ENCODE peak calls at places on chromosomes 3 and 15, in four cellular contexts. H is choroid plexus epithelial cell, P is HFFc6, A is ascending aorta. V is an unnamed sample.

GRCh38 chr3:73504255-73504654 is 120.5 kb downstream of the PDZRN3 start:
- DNase-seq in H (no peak), P (peak), A (no peak), V (no peak)

GRCh38 chr15:29090617-29091466 is 178.8 kb downstream of the NSMCE3 start:
- DNase-seq in H (peak), P (no peak), A (no peak), V (no peak)

GRCh38 chr3:13018039-13018431 is 55.2 kb downstream of the IQSEC1 start:
- DNase-seq in H (no peak), P (no peak), A (peak), V (no peak)

GRCh38 chr15:42084465-42085235 is 9.7 kb downstream of the PLA2G4D start:
- DNase-seq in H (peak), P (peak), A (peak), V (peak)

GRCh38 chr15:75821946-75822345 is 21.3 kb upstream of the UBE2Q2 start:
- DNase-seq in H (no peak), P (no peak), A (no peak), V (no peak)

GRCh38 chr15:85792872-85793621 is 1.7 kb downstream of the KLHL25 start:
- DNase-seq in H (no peak), P (no peak), A (no peak), V (no peak)

GRCh38 chr3:15616053-15616452 is 14.5 kb downstream of the BTD start:
- DNase-seq in H (peak), P (no peak), A (no peak), V (no peak)

GRCh38 chr3:170429050-170429449 is 10.4 kb downstream of the CLDN11 start:
- DNase-seq in H (peak), P (peak), A (no peak), V (no peak)

GRCh38 chr3:111299070-111299672 is 227.6 kb downstream of the NECTIN3 start:
- DNase-seq in H (peak), P (peak), A (no peak), V (no peak)

GRCh38 chr3:193874512-193874911 is 261.4 kb upstream of the HES1 start:
- DNase-seq in H (no peak), P (no peak), A (no peak), V (no peak)

GRCh38 chr15:68644088-68644904 is 65.5 kb downstream of the CORO2B start:
- DNase-seq in H (peak), P (peak), A (peak), V (no peak)

GRCh38 chr15:60121845-60122244 is 117.7 kb downstream of the FOXB1 start:
- DNase-seq in H (no peak), P (no peak), A (no peak), V (no peak)

GRCh38 chr3:128011140-128011539 is 41.1 kb upstream of the SEC61A1 start:
- DNase-seq in H (peak), P (no peak), A (no peak), V (no peak)

GRCh38 chr3:158768361-158768787 is 33.5 kb upstream of the MFSD1 start:
- DNase-seq in H (peak), P (peak), A (peak), V (no peak)

GRCh38 chr15:48936666-48937065 is 27.1 kb downstream of the SHC4 start:
- DNase-seq in H (peak), P (peak), A (no peak), V (no peak)

GRCh38 chr3:174949523-174949922 is 90.4 kb downstream of the NAALADL2 start:
- DNase-seq in H (peak), P (peak), A (no peak), V (no peak)

GRCh38 chr15:64213646-64214045 is 50.8 kb upstream of the PPIB start:
- DNase-seq in H (no peak), P (no peak), A (no peak), V (no peak)

GRCh38 chr3:94234177-94234788 is 171.4 kb downstream of the NSUN3 start:
- DNase-seq in H (peak), P (peak), A (no peak), V (no peak)

GRCh38 chr15:69451951-69452701 is 492 bp upstream of the RPLP1 start:
- DNase-seq in H (peak), P (peak), A (peak), V (no peak)

GRCh38 chr3:10992017-10992945 is at the start of gene SLC6A1:
- DNase-seq in H (no peak), P (no peak), A (no peak), V (no peak)

GRCh38 chr15:90231028-90232017 is 2.4 kb downstream of the CIB1 start:
- DNase-seq in H (no peak), P (no peak), A (no peak), V (no peak)

GRCh38 chr3:69326821-69327433 is 59.0 kb downstream of the FRMD4B start:
- DNase-seq in H (peak), P (no peak), A (no peak), V (no peak)

GRCh38 chr15:42080585-42081462 is 13.5 kb downstream of the PLA2G4D start:
- DNase-seq in H (peak), P (no peak), A (peak), V (no peak)

GRCh38 chr15:64150236-64150578 is 1.3 kb upstream of the SNX22 start:
- DNase-seq in H (no peak), P (no peak), A (no peak), V (no peak)

GRCh38 chr3:24810881-24811280 is 316.2 kb upstream of the THRB start:
- DNase-seq in H (peak), P (no peak), A (no peak), V (no peak)

DNA sequence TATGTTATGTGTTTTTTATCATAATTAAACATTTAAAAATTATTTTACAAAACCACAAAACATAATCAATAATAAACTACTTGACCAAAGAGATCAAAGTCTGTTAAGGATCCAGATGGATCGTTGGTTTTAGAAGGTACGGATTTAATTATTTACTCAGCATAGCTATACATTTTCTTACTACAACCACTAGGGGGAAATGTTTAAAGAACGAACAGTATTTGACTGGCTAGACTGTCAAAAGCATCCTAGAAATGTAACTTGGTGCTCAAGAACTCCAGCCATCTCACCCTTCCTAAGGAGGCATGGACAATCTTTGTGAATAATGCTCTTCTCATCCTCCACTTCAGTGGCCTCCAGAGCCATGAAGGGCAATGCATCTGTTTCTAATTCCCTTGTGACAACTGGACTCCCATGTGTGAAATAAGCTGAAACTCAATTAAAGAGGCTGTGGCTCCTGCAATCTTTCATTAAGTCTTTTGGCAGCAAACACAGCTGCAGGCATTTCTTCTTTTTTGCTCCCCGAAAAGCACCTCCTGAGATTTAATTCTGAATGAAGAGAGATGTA is 94.7 kb upstream of the TUSC7 start:
- DNase-seq in H (peak), P (no peak), A (no peak), V (no peak)
- TF ChIP-seq CTCF in H (peak), P (peak), A (no peak), V (no peak)

GRCh38 chr15:57634290-57634689 is 42.6 kb downstream of the MYZAP start:
- DNase-seq in H (no peak), P (no peak), A (no peak), V (no peak)

GRCh38 chr15:57637836-57638235 is 46.1 kb downstream of the MYZAP start:
- DNase-seq in H (no peak), P (no peak), A (no peak), V (no peak)

GRCh38 chr15:57631386-57632110 is 39.8 kb downstream of the MYZAP start:
- DNase-seq in H (no peak), P (no peak), A (no peak), V (no peak)

GRCh38 chr15:57639306-57639705 is 47.6 kb downstream of the MYZAP start:
- DNase-seq in H (no peak), P (no peak), A (no peak), V (no peak)

GRCh38 chr15:57635300-57635944 is 43.7 kb downstream of the MYZAP start:
- DNase-seq in H (no peak), P (no peak), A (no peak), V (no peak)
- TF ChIP-seq CTCF in H (no peak), P (no peak), A (peak), V (no peak)

GRCh38 chr3:156793400-156793799 is 32.8 kb upstream of the LEKR1 start:
- DNase-seq in H (no peak), P (no peak), A (no peak), V (no peak)

GRCh38 chr3:156793851-156794250 is 32.3 kb upstream of the LEKR1 start:
- DNase-seq in H (no peak), P (no peak), A (no peak), V (no peak)

GRCh38 chr3:156797368-156797767 is 28.8 kb upstream of the LEKR1 start:
- DNase-seq in H (no peak), P (no peak), A (no peak), V (no peak)

GRCh38 chr3:156792945-156793344 is 33.2 kb upstream of the LEKR1 start:
- DNase-seq in H (peak), P (no peak), A (no peak), V (no peak)

DNA sequence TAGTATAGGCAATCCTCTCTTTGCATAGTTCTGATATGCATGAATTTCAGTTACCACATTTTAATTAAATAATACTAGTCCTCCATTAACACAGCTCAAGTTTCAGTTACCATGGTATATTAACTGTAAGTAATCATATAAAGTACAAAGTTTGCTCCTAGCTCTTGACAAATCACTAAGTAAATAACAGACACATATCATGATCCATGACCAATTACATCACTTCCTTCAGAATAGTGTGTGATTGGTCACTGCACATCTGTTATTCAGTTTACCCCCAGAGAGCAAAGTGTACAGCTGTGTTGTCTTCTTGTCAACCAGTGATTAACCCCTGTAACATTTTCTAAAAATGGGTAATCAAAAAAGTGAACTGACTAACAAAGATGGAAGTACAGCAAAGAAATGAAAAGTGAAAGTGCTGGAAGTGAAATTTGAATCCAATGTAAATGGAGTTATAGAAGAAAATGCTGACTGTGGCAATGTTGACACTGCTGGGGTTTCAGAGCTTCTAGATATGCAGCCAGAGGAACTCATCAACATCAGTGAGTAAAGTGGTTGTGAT is 30.2 kb upstream of the LEKR1 start:
- DNase-seq in H (peak), P (no peak), A (no peak), V (no peak)
- TF ChIP-seq CTCF in H (no peak), P (no peak), A (no peak), V (no peak)

GRCh38 chr3:197959891-197960693 is at the start of gene LMLN:
- DNase-seq in H (peak), P (peak), A (peak), V (peak)
- TF ChIP-seq CTCF in H (no peak), P (peak), A (no peak), V (no peak)

GRCh38 chr15:92898988-92899909 is 875 bp upstream of the CHD2 start:
- DNase-seq in H (no peak), P (no peak), A (no peak), V (no peak)
- TF ChIP-seq CTCF in H (peak), P (peak), A (no peak), V (no peak)

DNA sequence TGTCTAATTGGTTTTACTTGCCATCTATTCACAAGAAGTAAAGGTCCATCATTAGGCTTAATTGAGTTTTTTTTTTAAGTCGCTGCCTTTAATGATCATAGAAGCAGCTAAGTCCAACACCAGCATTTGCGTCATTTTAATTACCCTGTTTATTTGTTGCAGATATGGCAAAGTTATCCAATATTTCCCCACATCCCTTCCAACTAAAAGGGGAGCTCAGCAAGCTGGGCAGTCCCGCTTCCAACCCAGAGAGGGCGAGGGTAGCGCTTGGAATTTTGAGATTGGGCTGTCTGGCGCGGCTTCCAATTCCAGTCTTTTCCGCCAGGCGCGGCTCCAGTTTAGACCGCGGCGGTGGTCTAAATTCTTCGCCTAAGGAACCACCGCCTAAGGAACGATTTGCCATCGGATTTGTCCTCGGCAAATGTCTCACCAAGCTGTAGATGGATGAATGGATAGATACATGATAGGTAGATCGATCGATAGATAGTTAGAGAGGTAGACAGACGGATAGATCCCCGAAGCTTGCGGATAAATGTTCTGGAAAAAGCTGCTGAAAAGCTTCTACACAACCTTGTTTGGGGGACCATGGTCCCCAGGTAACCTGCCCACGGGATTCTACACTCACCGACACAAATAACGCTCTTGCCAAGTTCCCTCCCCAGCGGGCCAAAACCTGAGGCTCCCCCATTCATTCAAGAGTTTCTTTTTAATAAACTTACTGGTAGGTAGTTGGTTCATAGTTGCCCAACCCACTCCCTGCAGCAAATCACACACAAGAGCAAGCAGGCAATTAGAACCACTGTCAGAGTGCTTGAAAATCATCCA is 49.2 kb downstream of the ZIC4 start:
- DNase-seq in H (no peak), P (no peak), A (no peak), V (no peak)
- TF ChIP-seq CTCF in H (no peak), P (peak), A (no peak), V (no peak)

DNA sequence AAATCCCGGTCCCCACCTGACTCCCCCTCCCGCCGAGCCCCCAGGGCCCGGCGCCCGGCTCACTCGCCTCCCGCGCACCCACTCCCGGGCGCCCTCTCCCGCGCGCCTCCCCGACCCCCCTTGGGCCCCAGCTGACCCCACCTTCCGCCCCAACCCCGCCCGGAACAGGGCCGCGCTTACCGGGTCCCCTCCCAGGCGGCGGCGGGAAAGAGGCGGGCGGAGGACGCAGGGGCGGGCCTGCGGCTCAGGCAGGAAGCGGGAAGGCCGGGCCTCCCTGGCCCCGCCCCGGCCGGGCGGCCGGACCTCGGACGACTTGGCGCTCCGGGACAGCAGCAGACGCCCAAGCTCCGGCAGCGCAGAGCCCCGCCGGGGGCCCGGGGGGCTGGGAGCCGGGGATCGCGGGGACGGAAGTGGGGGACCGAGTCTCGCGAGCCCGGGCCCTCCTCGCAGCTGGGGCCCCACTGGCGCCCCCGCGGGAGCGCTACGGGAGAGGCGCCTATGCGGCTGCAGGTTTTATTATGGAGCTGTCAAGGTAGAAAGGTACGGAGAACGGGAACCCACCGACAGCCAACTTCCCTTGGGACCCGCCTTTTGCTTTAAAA is at the start of gene SLC41A3:
- DNase-seq in H (peak), P (peak), A (peak), V (peak)
- TF ChIP-seq CTCF in H (peak), P (peak), A (peak), V (no peak)

DNA sequence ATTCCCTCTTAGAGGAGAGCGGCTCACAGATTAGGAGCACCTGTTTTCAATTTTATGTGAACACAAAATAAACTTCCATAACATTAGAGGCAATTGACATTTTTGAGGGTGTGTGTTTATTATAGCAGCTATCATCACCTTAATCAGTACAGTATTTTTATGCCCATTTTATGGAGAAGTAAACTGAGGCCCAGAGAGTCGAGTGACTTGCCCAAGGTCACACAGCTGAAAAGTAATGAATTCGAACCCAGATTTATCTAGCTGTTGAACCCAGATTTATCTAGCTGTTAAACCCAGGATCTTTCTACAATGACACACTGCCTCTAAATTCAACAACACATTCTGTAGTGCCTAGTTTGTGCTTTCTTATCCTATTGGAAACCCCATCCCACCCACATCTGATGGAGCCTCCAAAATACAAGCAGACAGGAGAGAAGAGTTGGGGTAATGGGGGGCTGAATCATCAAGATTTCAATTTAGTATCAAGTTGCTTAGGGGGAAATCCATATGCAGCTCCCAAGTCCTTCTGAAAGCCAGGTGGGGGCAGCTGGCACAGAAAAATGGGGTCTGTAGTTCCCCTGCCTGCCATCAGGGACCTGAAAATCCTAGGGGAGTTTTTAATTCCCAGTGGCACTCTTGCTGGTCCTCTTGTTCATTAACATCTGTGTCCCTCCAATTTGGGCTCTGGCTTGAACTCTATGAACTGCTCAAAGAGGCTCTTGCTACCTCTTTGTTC is 50.4 kb upstream of the TRA2B start:
- DNase-seq in H (no peak), P (no peak), A (no peak), V (no peak)
- TF ChIP-seq CTCF in H (peak), P (peak), A (no peak), V (no peak)

DNA sequence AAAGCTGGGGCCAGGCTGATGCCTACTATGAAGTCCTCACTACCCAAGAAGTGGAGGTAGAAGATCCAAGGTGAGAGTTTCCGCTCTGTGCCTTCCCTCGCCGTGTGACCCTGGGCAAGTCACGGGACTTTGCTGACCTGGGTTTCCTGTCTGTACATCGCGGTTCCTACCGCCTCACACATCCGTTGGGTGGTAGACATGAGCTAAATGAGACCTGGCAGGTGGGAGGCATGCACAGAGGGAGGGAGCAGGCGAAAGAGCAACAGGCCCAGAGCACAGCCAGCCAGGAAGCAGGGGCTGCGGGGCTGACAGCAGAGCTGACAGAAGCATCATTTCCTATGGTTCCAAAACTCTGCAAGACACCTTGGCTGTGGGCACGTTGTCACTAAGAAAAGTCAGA is 157.3 kb upstream of the BHLHE40 start:
- DNase-seq in H (no peak), P (no peak), A (peak), V (no peak)
- TF ChIP-seq CTCF in H (no peak), P (no peak), A (no peak), V (no peak)

GRCh38 chr15:91480426-91480825 is 373.1 kb upstream of the SLCO3A1 start:
- DNase-seq in H (no peak), P (no peak), A (no peak), V (no peak)

GRCh38 chr15:91478717-91479191 is 374.8 kb upstream of the SLCO3A1 start:
- DNase-seq in H (no peak), P (no peak), A (no peak), V (no peak)

GRCh38 chr15:91473894-91474293 is 373.8 kb downstream of the SV2B start:
- DNase-seq in H (peak), P (no peak), A (no peak), V (no peak)

GRCh38 chr15:91472316-91472756 is 372.3 kb downstream of the SV2B start:
- DNase-seq in H (no peak), P (no peak), A (no peak), V (no peak)

DNA sequence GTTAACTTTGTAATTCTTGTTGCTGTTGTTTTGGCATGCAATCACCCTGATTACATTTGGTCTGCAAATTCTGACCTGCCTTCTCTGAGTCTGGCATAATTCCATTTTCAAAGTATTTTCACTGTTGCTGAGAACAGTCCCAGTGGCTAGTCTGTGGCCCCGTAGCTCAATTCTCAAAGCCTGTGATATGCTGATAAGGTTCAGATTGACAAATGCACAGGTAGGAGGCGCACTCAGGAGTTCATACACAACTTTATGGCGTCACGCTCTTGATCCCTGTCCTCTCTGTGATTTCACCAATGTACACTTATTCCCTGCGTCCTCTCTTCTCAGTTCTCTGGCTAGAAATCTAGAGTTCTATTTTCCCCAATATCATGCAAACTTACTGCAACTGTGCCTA is 376.6 kb upstream of the SLCO3A1 start:
- DNase-seq in H (no peak), P (no peak), A (no peak), V (no peak)
- TF ChIP-seq CTCF in H (no peak), P (no peak), A (no peak), V (no peak)

V was measured in omental fat pad.